ENCODE peak calls at places on chromosomes 7 and 10, in eight cellular contexts. L is fibroblast of mammary gland; T is breast epithelium; E is mammary epithelial cell; H is omental fat pad; Z is dermis microvascular lymphatic vessel endothelial cell; X is stomach; S is activated CD4-positive, alpha-beta T cell treated with anti-CD3 and anti-CD28 coated beads, Interleukin-2, amount 10 ng/mL, durations not matched to agents 7 days and 5 days. B is an unnamed sample.

GRCh38 chr10:110852255-110852896 is 19.4 kb upstream of the PDCD4 start:
- DNase-seq in S (peak; percentile 13), H (no peak), T (peak; percentile 77), X (peak; percentile 71), L (peak; percentile 33), Z (no peak), E (peak; percentile 99), B (no peak)

GRCh38 chr7:24448038-24448437 is 125.2 kb upstream of the PALS2 start:
- DNase-seq in L (no peak), Z (no peak), S (no peak), X (no peak), E (no peak), T (no peak), H (no peak), B (no peak)

GRCh38 chr7:22425361-22425760 is 68.4 kb upstream of the RAPGEF5 start:
- DNase-seq in T (no peak), S (no peak), E (no peak), X (no peak), Z (no peak), H (no peak), L (no peak), B (no peak)

GRCh38 chr7:24894670-24895221 is 85.2 kb downstream of the OSBPL3 start:
- DNase-seq in S (no peak), T (no peak), X (no peak), Z (no peak), L (no peak), E (no peak), H (no peak), B (no peak)

GRCh38 chr10:37495415-37495814 is 362.0 kb downstream of the ZNF248 start:
- DNase-seq in X (no peak), L (peak; percentile 2), S (no peak), E (peak; percentile 23), Z (no peak), H (no peak), T (no peak), B (no peak)

GRCh38 chr7:461453-462172 is 58.0 kb downstream of the PDGFA start:
- DNase-seq in S (no peak), T (peak; percentile 88), E (no peak), L (no peak), H (peak; percentile 13), Z (peak; percentile 58), X (no peak), B (no peak)

GRCh38 chr7:100053201-100053600 is 3.6 kb downstream of the ZSCAN21 start:
- DNase-seq in L (peak; percentile 86), X (peak; percentile 50), E (peak; percentile 73), S (peak; percentile 64), H (no peak), Z (peak; percentile 81), T (peak; percentile 29), B (no peak)

GRCh38 chr7:93194368-93194767 is 31.9 kb downstream of the HEPACAM2 start:
- DNase-seq in E (peak; percentile 59), S (no peak), Z (no peak), L (peak; percentile 66), T (no peak), X (no peak), H (no peak), B (no peak)

GRCh38 chr7:152866125-152866524 is 106.6 kb downstream of the ACTR3B start:
- DNase-seq in E (no peak), T (no peak), Z (no peak), S (no peak), X (no peak), L (peak; percentile 11), H (no peak), B (no peak)

GRCh38 chr10:43851030-43851429 is 202.3 kb upstream of the ZNF32 start:
- DNase-seq in X (peak; percentile 45), L (no peak), Z (no peak), H (no peak), S (no peak), E (no peak), T (no peak), B (no peak)

GRCh38 chr10:113035724-113036312 is 85.8 kb downstream of the TCF7L2 start:
- DNase-seq in Z (peak; percentile 63), E (no peak), L (no peak), X (peak; percentile 63), H (no peak), S (no peak), T (no peak), B (no peak)